ENCODE peak calls at places on chromosomes 2 and 18, in ten cellular contexts. One of them, this sample, is unnamed.

GRCh38 chr2:22904126-22904684 is 480.8 kb upstream of the KLHL29 start:
- DNase-seq in heart right ventricle: peak; percentile 17
- DNase-seq in EL: peak; percentile 2
- DNase-seq in PC-3: peak; percentile 3
- DNase-seq in NCI-H1048: no peak
- DNase-seq in NCI-H524: peak; percentile 54
- DNase-seq in activated T-cell treated with anti-CD3 and anti-CD28 coated beads, Interleukin-2, amount 50 U/mL, for 4 hours: no peak
- DNase-seq in C1 segment of cervical spinal cord: no peak
- DNase-seq in stimulated activated CD4-positive, alpha-beta T cell treated with anti-CD3 and anti-CD28 coated beads, Interleukin-12 subunit alpha, Interleukin-12 subunit beta, amount 100 ng/mL, for 4 hours: peak; percentile 2
- DNase-seq in T-helper 9 cell: no peak
- DNase-seq in this sample: peak; percentile 22

GRCh38 chr2:29162204-29162928 is 47.2 kb downstream of the CLIP4 start:
- DNase-seq in heart right ventricle: no peak
- DNase-seq in T-helper 9 cell: no peak
- DNase-seq in PC-3: no peak
- DNase-seq in activated T-cell treated with anti-CD3 and anti-CD28 coated beads, Interleukin-2, amount 50 U/mL, for 4 hours: no peak
- DNase-seq in C1 segment of cervical spinal cord: no peak
- DNase-seq in NCI-H1048: no peak
- DNase-seq in NCI-H524: no peak
- DNase-seq in stimulated activated CD4-positive, alpha-beta T cell treated with anti-CD3 and anti-CD28 coated beads, Interleukin-12 subunit alpha, Interleukin-12 subunit beta, amount 100 ng/mL, for 4 hours: no peak
- DNase-seq in EL: no peak
- DNase-seq in this sample: no peak

GRCh38 chr2:10256031-10256524 is 46.6 kb upstream of the HPCAL1 start:
- DNase-seq in NCI-H524: no peak
- DNase-seq in heart right ventricle: no peak
- DNase-seq in T-helper 9 cell: no peak
- DNase-seq in activated T-cell treated with anti-CD3 and anti-CD28 coated beads, Interleukin-2, amount 50 U/mL, for 4 hours: no peak
- DNase-seq in EL: no peak
- DNase-seq in NCI-H1048: no peak
- DNase-seq in C1 segment of cervical spinal cord: no peak
- DNase-seq in PC-3: no peak
- DNase-seq in stimulated activated CD4-positive, alpha-beta T cell treated with anti-CD3 and anti-CD28 coated beads, Interleukin-12 subunit alpha, Interleukin-12 subunit beta, amount 100 ng/mL, for 4 hours: no peak
- DNase-seq in this sample: no peak

GRCh38 chr18:28684746-28685145 is 507.8 kb upstream of the CDH2 start:
- DNase-seq in PC-3: no peak
- DNase-seq in NCI-H524: no peak
- DNase-seq in T-helper 9 cell: no peak
- DNase-seq in NCI-H1048: no peak
- DNase-seq in stimulated activated CD4-positive, alpha-beta T cell treated with anti-CD3 and anti-CD28 coated beads, Interleukin-12 subunit alpha, Interleukin-12 subunit beta, amount 100 ng/mL, for 4 hours: no peak
- DNase-seq in heart right ventricle: no peak
- DNase-seq in EL: peak; percentile 36
- DNase-seq in C1 segment of cervical spinal cord: no peak
- DNase-seq in activated T-cell treated with anti-CD3 and anti-CD28 coated beads, Interleukin-2, amount 50 U/mL, for 4 hours: no peak
- DNase-seq in this sample: no peak

GRCh38 chr2:168348076-168348475 is 100.7 kb upstream of the STK39 start:
- DNase-seq in NCI-H1048: no peak
- DNase-seq in activated T-cell treated with anti-CD3 and anti-CD28 coated beads, Interleukin-2, amount 50 U/mL, for 4 hours: no peak
- DNase-seq in C1 segment of cervical spinal cord: no peak
- DNase-seq in EL: peak; percentile 44
- DNase-seq in PC-3: peak; percentile 55
- DNase-seq in heart right ventricle: peak; percentile 18
- DNase-seq in T-helper 9 cell: no peak
- DNase-seq in stimulated activated CD4-positive, alpha-beta T cell treated with anti-CD3 and anti-CD28 coated beads, Interleukin-12 subunit alpha, Interleukin-12 subunit beta, amount 100 ng/mL, for 4 hours: no peak
- DNase-seq in NCI-H524: peak; percentile 61
- DNase-seq in this sample: peak; percentile 57

GRCh38 chr2:33412920-33413319 is 63.5 kb upstream of the RASGRP3 start:
- DNase-seq in C1 segment of cervical spinal cord: no peak
- DNase-seq in stimulated activated CD4-positive, alpha-beta T cell treated with anti-CD3 and anti-CD28 coated beads, Interleukin-12 subunit alpha, Interleukin-12 subunit beta, amount 100 ng/mL, for 4 hours: no peak
- DNase-seq in EL: peak; percentile 64
- DNase-seq in activated T-cell treated with anti-CD3 and anti-CD28 coated beads, Interleukin-2, amount 50 U/mL, for 4 hours: no peak
- DNase-seq in NCI-H524: peak; percentile 29
- DNase-seq in PC-3: peak; percentile 73
- DNase-seq in heart right ventricle: no peak
- DNase-seq in NCI-H1048: no peak
- DNase-seq in T-helper 9 cell: no peak
- DNase-seq in this sample: no peak

GRCh38 chr2:176567361-176567760 is 298.1 kb downstream of the MTX2 start:
- DNase-seq in stimulated activated CD4-positive, alpha-beta T cell treated with anti-CD3 and anti-CD28 coated beads, Interleukin-12 subunit alpha, Interleukin-12 subunit beta, amount 100 ng/mL, for 4 hours: no peak
- DNase-seq in PC-3: no peak
- DNase-seq in NCI-H524: no peak
- DNase-seq in C1 segment of cervical spinal cord: no peak
- DNase-seq in EL: peak; percentile 26
- DNase-seq in heart right ventricle: no peak
- DNase-seq in T-helper 9 cell: no peak
- DNase-seq in activated T-cell treated with anti-CD3 and anti-CD28 coated beads, Interleukin-2, amount 50 U/mL, for 4 hours: no peak
- DNase-seq in NCI-H1048: no peak
- DNase-seq in this sample: no peak

GRCh38 chr2:16948073-16948472 is 282.4 kb upstream of the CYRIA start:
- DNase-seq in C1 segment of cervical spinal cord: no peak
- DNase-seq in heart right ventricle: no peak
- DNase-seq in stimulated activated CD4-positive, alpha-beta T cell treated with anti-CD3 and anti-CD28 coated beads, Interleukin-12 subunit alpha, Interleukin-12 subunit beta, amount 100 ng/mL, for 4 hours: no peak
- DNase-seq in PC-3: no peak
- DNase-seq in T-helper 9 cell: no peak
- DNase-seq in NCI-H524: peak; percentile 97
- DNase-seq in activated T-cell treated with anti-CD3 and anti-CD28 coated beads, Interleukin-2, amount 50 U/mL, for 4 hours: no peak
- DNase-seq in EL: no peak
- DNase-seq in NCI-H1048: peak; percentile 67
- DNase-seq in this sample: no peak

GRCh38 chr2:10768063-10768507 is 44.5 kb downstream of the PDIA6 start:
- DNase-seq in activated T-cell treated with anti-CD3 and anti-CD28 coated beads, Interleukin-2, amount 50 U/mL, for 4 hours: no peak
- DNase-seq in stimulated activated CD4-positive, alpha-beta T cell treated with anti-CD3 and anti-CD28 coated beads, Interleukin-12 subunit alpha, Interleukin-12 subunit beta, amount 100 ng/mL, for 4 hours: no peak
- DNase-seq in heart right ventricle: peak; percentile 60
- DNase-seq in NCI-H524: no peak
- DNase-seq in NCI-H1048: no peak
- DNase-seq in C1 segment of cervical spinal cord: no peak
- DNase-seq in EL: no peak
- DNase-seq in T-helper 9 cell: no peak
- DNase-seq in PC-3: no peak
- DNase-seq in this sample: no peak

GRCh38 chr2:207015901-207016300 is 76.6 kb downstream of the CPO start:
- DNase-seq in T-helper 9 cell: no peak
- DNase-seq in C1 segment of cervical spinal cord: no peak
- DNase-seq in NCI-H1048: no peak
- DNase-seq in NCI-H524: no peak
- DNase-seq in activated T-cell treated with anti-CD3 and anti-CD28 coated beads, Interleukin-2, amount 50 U/mL, for 4 hours: no peak
- DNase-seq in heart right ventricle: no peak
- DNase-seq in PC-3: no peak
- DNase-seq in EL: peak; percentile 41
- DNase-seq in stimulated activated CD4-positive, alpha-beta T cell treated with anti-CD3 and anti-CD28 coated beads, Interleukin-12 subunit alpha, Interleukin-12 subunit beta, amount 100 ng/mL, for 4 hours: no peak
- DNase-seq in this sample: no peak

GRCh38 chr2:146734042-146734715 is 1110.7 kb upstream of the ACVR2A start:
- DNase-seq in C1 segment of cervical spinal cord: no peak
- DNase-seq in PC-3: peak; percentile 84
- DNase-seq in activated T-cell treated with anti-CD3 and anti-CD28 coated beads, Interleukin-2, amount 50 U/mL, for 4 hours: no peak
- DNase-seq in NCI-H1048: no peak
- DNase-seq in stimulated activated CD4-positive, alpha-beta T cell treated with anti-CD3 and anti-CD28 coated beads, Interleukin-12 subunit alpha, Interleukin-12 subunit beta, amount 100 ng/mL, for 4 hours: no peak
- DNase-seq in T-helper 9 cell: no peak
- DNase-seq in heart right ventricle: no peak
- DNase-seq in NCI-H524: peak; percentile 65
- DNase-seq in EL: peak; percentile 54
- DNase-seq in this sample: peak; percentile 13

GRCh38 chr2:146661494-146662096 is 1183.2 kb upstream of the ACVR2A start:
- DNase-seq in activated T-cell treated with anti-CD3 and anti-CD28 coated beads, Interleukin-2, amount 50 U/mL, for 4 hours: no peak
- DNase-seq in PC-3: peak; percentile 64
- DNase-seq in C1 segment of cervical spinal cord: no peak
- DNase-seq in EL: peak; percentile 47
- DNase-seq in stimulated activated CD4-positive, alpha-beta T cell treated with anti-CD3 and anti-CD28 coated beads, Interleukin-12 subunit alpha, Interleukin-12 subunit beta, amount 100 ng/mL, for 4 hours: no peak
- DNase-seq in NCI-H524: peak; percentile 45
- DNase-seq in heart right ventricle: no peak
- DNase-seq in NCI-H1048: peak; percentile 33
- DNase-seq in T-helper 9 cell: no peak
- DNase-seq in this sample: peak; percentile 29

GRCh38 chr2:8643238-8643995 is 38.4 kb upstream of the ID2 start:
- DNase-seq in PC-3: no peak
- DNase-seq in heart right ventricle: no peak
- DNase-seq in NCI-H524: no peak
- DNase-seq in EL: no peak
- DNase-seq in activated T-cell treated with anti-CD3 and anti-CD28 coated beads, Interleukin-2, amount 50 U/mL, for 4 hours: no peak
- DNase-seq in NCI-H1048: no peak
- DNase-seq in T-helper 9 cell: no peak
- DNase-seq in C1 segment of cervical spinal cord: no peak
- DNase-seq in stimulated activated CD4-positive, alpha-beta T cell treated with anti-CD3 and anti-CD28 coated beads, Interleukin-12 subunit alpha, Interleukin-12 subunit beta, amount 100 ng/mL, for 4 hours: no peak
- DNase-seq in this sample: no peak

GRCh38 chr2:42492691-42493467 is 903 bp downstream of the KCNG3 start:
- DNase-seq in PC-3: no peak
- DNase-seq in NCI-H524: peak; percentile 59
- DNase-seq in stimulated activated CD4-positive, alpha-beta T cell treated with anti-CD3 and anti-CD28 coated beads, Interleukin-12 subunit alpha, Interleukin-12 subunit beta, amount 100 ng/mL, for 4 hours: peak; percentile 16
- DNase-seq in activated T-cell treated with anti-CD3 and anti-CD28 coated beads, Interleukin-2, amount 50 U/mL, for 4 hours: peak; percentile 30
- DNase-seq in T-helper 9 cell: peak; percentile 2
- DNase-seq in EL: no peak
- DNase-seq in C1 segment of cervical spinal cord: no peak
- DNase-seq in NCI-H1048: no peak
- DNase-seq in heart right ventricle: no peak
- DNase-seq in this sample: no peak

GRCh38 chr18:864872-865273 is 39.8 kb upstream of the ADCYAP1 start:
- DNase-seq in NCI-H524: peak; percentile 69
- DNase-seq in NCI-H1048: peak; percentile 69
- DNase-seq in heart right ventricle: peak; percentile 65
- DNase-seq in stimulated activated CD4-positive, alpha-beta T cell treated with anti-CD3 and anti-CD28 coated beads, Interleukin-12 subunit alpha, Interleukin-12 subunit beta, amount 100 ng/mL, for 4 hours: peak; percentile 57
- DNase-seq in T-helper 9 cell: peak; percentile 43
- DNase-seq in PC-3: peak; percentile 86
- DNase-seq in activated T-cell treated with anti-CD3 and anti-CD28 coated beads, Interleukin-2, amount 50 U/mL, for 4 hours: peak; percentile 51
- DNase-seq in EL: peak; percentile 67
- DNase-seq in C1 segment of cervical spinal cord: no peak
- DNase-seq in this sample: peak; percentile 66

GRCh38 chr2:73324126-73324525 is 30.8 kb upstream of the EGR4 start:
- DNase-seq in NCI-H524: no peak
- DNase-seq in T-helper 9 cell: no peak
- DNase-seq in stimulated activated CD4-positive, alpha-beta T cell treated with anti-CD3 and anti-CD28 coated beads, Interleukin-12 subunit alpha, Interleukin-12 subunit beta, amount 100 ng/mL, for 4 hours: no peak
- DNase-seq in C1 segment of cervical spinal cord: no peak
- DNase-seq in PC-3: no peak
- DNase-seq in EL: no peak
- DNase-seq in NCI-H1048: no peak
- DNase-seq in heart right ventricle: no peak
- DNase-seq in activated T-cell treated with anti-CD3 and anti-CD28 coated beads, Interleukin-2, amount 50 U/mL, for 4 hours: no peak
- DNase-seq in this sample: no peak

GRCh38 chr2:202171246-202171833 is 67.1 kb downstream of the SUMO1 start:
- DNase-seq in activated T-cell treated with anti-CD3 and anti-CD28 coated beads, Interleukin-2, amount 50 U/mL, for 4 hours: no peak
- DNase-seq in C1 segment of cervical spinal cord: no peak
- DNase-seq in NCI-H524: peak; percentile 28
- DNase-seq in heart right ventricle: peak; percentile 18
- DNase-seq in stimulated activated CD4-positive, alpha-beta T cell treated with anti-CD3 and anti-CD28 coated beads, Interleukin-12 subunit alpha, Interleukin-12 subunit beta, amount 100 ng/mL, for 4 hours: no peak
- DNase-seq in NCI-H1048: no peak
- DNase-seq in EL: no peak
- DNase-seq in PC-3: no peak
- DNase-seq in T-helper 9 cell: no peak
- DNase-seq in this sample: no peak

GRCh38 chr2:46489430-46489829 is 10.1 kb downstream of the TMEM247 start:
- DNase-seq in T-helper 9 cell: no peak
- DNase-seq in PC-3: no peak
- DNase-seq in heart right ventricle: no peak
- DNase-seq in NCI-H1048: no peak
- DNase-seq in EL: peak; percentile 20
- DNase-seq in NCI-H524: no peak
- DNase-seq in stimulated activated CD4-positive, alpha-beta T cell treated with anti-CD3 and anti-CD28 coated beads, Interleukin-12 subunit alpha, Interleukin-12 subunit beta, amount 100 ng/mL, for 4 hours: no peak
- DNase-seq in C1 segment of cervical spinal cord: no peak
- DNase-seq in activated T-cell treated with anti-CD3 and anti-CD28 coated beads, Interleukin-2, amount 50 U/mL, for 4 hours: no peak
- DNase-seq in this sample: no peak

GRCh38 chr2:8134105-8134903 is 547.6 kb upstream of the ID2 start:
- DNase-seq in T-helper 9 cell: no peak
- DNase-seq in EL: no peak
- DNase-seq in activated T-cell treated with anti-CD3 and anti-CD28 coated beads, Interleukin-2, amount 50 U/mL, for 4 hours: no peak
- DNase-seq in NCI-H1048: no peak
- DNase-seq in C1 segment of cervical spinal cord: no peak
- DNase-seq in PC-3: no peak
- DNase-seq in heart right ventricle: no peak
- DNase-seq in NCI-H524: no peak
- DNase-seq in stimulated activated CD4-positive, alpha-beta T cell treated with anti-CD3 and anti-CD28 coated beads, Interleukin-12 subunit alpha, Interleukin-12 subunit beta, amount 100 ng/mL, for 4 hours: no peak
- DNase-seq in this sample: no peak

GRCh38 chr2:70403267-70404053 is 101.6 kb upstream of the FAM136A start:
- DNase-seq in activated T-cell treated with anti-CD3 and anti-CD28 coated beads, Interleukin-2, amount 50 U/mL, for 4 hours: no peak
- DNase-seq in C1 segment of cervical spinal cord: no peak
- DNase-seq in NCI-H1048: no peak
- DNase-seq in NCI-H524: peak; percentile 16
- DNase-seq in stimulated activated CD4-positive, alpha-beta T cell treated with anti-CD3 and anti-CD28 coated beads, Interleukin-12 subunit alpha, Interleukin-12 subunit beta, amount 100 ng/mL, for 4 hours: no peak
- DNase-seq in heart right ventricle: no peak
- DNase-seq in T-helper 9 cell: no peak
- DNase-seq in EL: no peak
- DNase-seq in PC-3: no peak
- DNase-seq in this sample: no peak

GRCh38 chr2:172084734-172085459 is 410 bp upstream of the DLX1 start:
- DNase-seq in heart right ventricle: peak; percentile 67
- DNase-seq in NCI-H524: peak; percentile 96
- DNase-seq in stimulated activated CD4-positive, alpha-beta T cell treated with anti-CD3 and anti-CD28 coated beads, Interleukin-12 subunit alpha, Interleukin-12 subunit beta, amount 100 ng/mL, for 4 hours: no peak
- DNase-seq in activated T-cell treated with anti-CD3 and anti-CD28 coated beads, Interleukin-2, amount 50 U/mL, for 4 hours: no peak
- DNase-seq in T-helper 9 cell: no peak
- DNase-seq in PC-3: peak; percentile 96
- DNase-seq in NCI-H1048: peak; percentile 86
- DNase-seq in EL: peak; percentile 97
- DNase-seq in C1 segment of cervical spinal cord: no peak
- DNase-seq in this sample: no peak

GRCh38 chr2:217899231-217900009 is 103.4 kb downstream of the TNS1 start:
- DNase-seq in EL: peak; percentile 90
- DNase-seq in PC-3: peak; percentile 68
- DNase-seq in NCI-H1048: no peak
- DNase-seq in heart right ventricle: peak; percentile 68
- DNase-seq in T-helper 9 cell: no peak
- DNase-seq in NCI-H524: peak; percentile 75
- DNase-seq in activated T-cell treated with anti-CD3 and anti-CD28 coated beads, Interleukin-2, amount 50 U/mL, for 4 hours: no peak
- DNase-seq in C1 segment of cervical spinal cord: no peak
- DNase-seq in stimulated activated CD4-positive, alpha-beta T cell treated with anti-CD3 and anti-CD28 coated beads, Interleukin-12 subunit alpha, Interleukin-12 subunit beta, amount 100 ng/mL, for 4 hours: no peak
- DNase-seq in this sample: no peak

GRCh38 chr2:16221461-16222010 is 281.2 kb downstream of the MYCN start:
- DNase-seq in NCI-H1048: no peak
- DNase-seq in T-helper 9 cell: no peak
- DNase-seq in NCI-H524: no peak
- DNase-seq in stimulated activated CD4-positive, alpha-beta T cell treated with anti-CD3 and anti-CD28 coated beads, Interleukin-12 subunit alpha, Interleukin-12 subunit beta, amount 100 ng/mL, for 4 hours: no peak
- DNase-seq in C1 segment of cervical spinal cord: no peak
- DNase-seq in PC-3: no peak
- DNase-seq in activated T-cell treated with anti-CD3 and anti-CD28 coated beads, Interleukin-2, amount 50 U/mL, for 4 hours: no peak
- DNase-seq in heart right ventricle: no peak
- DNase-seq in EL: no peak
- DNase-seq in this sample: no peak

GRCh38 chr2:183995632-183996031 is 602.7 kb upstream of the ZNF804A start:
- DNase-seq in T-helper 9 cell: no peak
- DNase-seq in NCI-H524: peak; percentile 5
- DNase-seq in EL: peak; percentile 31
- DNase-seq in C1 segment of cervical spinal cord: no peak
- DNase-seq in activated T-cell treated with anti-CD3 and anti-CD28 coated beads, Interleukin-2, amount 50 U/mL, for 4 hours: no peak
- DNase-seq in PC-3: peak; percentile 93
- DNase-seq in heart right ventricle: no peak
- DNase-seq in stimulated activated CD4-positive, alpha-beta T cell treated with anti-CD3 and anti-CD28 coated beads, Interleukin-12 subunit alpha, Interleukin-12 subunit beta, amount 100 ng/mL, for 4 hours: no peak
- DNase-seq in NCI-H1048: no peak
- DNase-seq in this sample: no peak

GRCh38 chr2:171287606-171288005 is 126.9 kb upstream of the TLK1 start:
- DNase-seq in heart right ventricle: no peak
- DNase-seq in PC-3: no peak
- DNase-seq in activated T-cell treated with anti-CD3 and anti-CD28 coated beads, Interleukin-2, amount 50 U/mL, for 4 hours: no peak
- DNase-seq in NCI-H1048: no peak
- DNase-seq in T-helper 9 cell: no peak
- DNase-seq in NCI-H524: peak; percentile 44
- DNase-seq in C1 segment of cervical spinal cord: no peak
- DNase-seq in stimulated activated CD4-positive, alpha-beta T cell treated with anti-CD3 and anti-CD28 coated beads, Interleukin-12 subunit alpha, Interleukin-12 subunit beta, amount 100 ng/mL, for 4 hours: no peak
- DNase-seq in EL: no peak
- DNase-seq in this sample: no peak

GRCh38 chr2:239978381-239978780 is 46.8 kb downstream of the NDUFA10 start:
- DNase-seq in activated T-cell treated with anti-CD3 and anti-CD28 coated beads, Interleukin-2, amount 50 U/mL, for 4 hours: no peak
- DNase-seq in EL: no peak
- DNase-seq in stimulated activated CD4-positive, alpha-beta T cell treated with anti-CD3 and anti-CD28 coated beads, Interleukin-12 subunit alpha, Interleukin-12 subunit beta, amount 100 ng/mL, for 4 hours: no peak
- DNase-seq in T-helper 9 cell: no peak
- DNase-seq in heart right ventricle: no peak
- DNase-seq in C1 segment of cervical spinal cord: no peak
- DNase-seq in NCI-H524: no peak
- DNase-seq in NCI-H1048: no peak
- DNase-seq in PC-3: no peak
- DNase-seq in this sample: no peak

This sample was measured in iPS DF 6.9.